ENCODE peak calls at places on chromosomes 1 and 21, in four cellular contexts. One of them, this sample, is unnamed.

GRCh38 chr21:45388011-45388521 is 16.9 kb upstream of the COL18A1 start:
- DNase-seq in amniotic stem cell: no peak
- DNase-seq in activated T-cell treated with anti-CD3 and anti-CD28 coated beads, Interleukin-2, amount 50 U/mL, for 72 hours: no peak
- DNase-seq in ELF-1: peak; percentile 41
- DNase-seq in this sample: no peak

GRCh38 chr1:110161822-110162221 is 11.5 kb downstream of the SLC6A17 start:
- DNase-seq in amniotic stem cell: no peak
- DNase-seq in ELF-1: no peak
- DNase-seq in activated T-cell treated with anti-CD3 and anti-CD28 coated beads, Interleukin-2, amount 50 U/mL, for 72 hours: no peak
- DNase-seq in this sample: no peak

GRCh38 chr1:235567812-235568444 is 63.7 kb upstream of the B3GALNT2 start:
- DNase-seq in ELF-1: no peak
- DNase-seq in activated T-cell treated with anti-CD3 and anti-CD28 coated beads, Interleukin-2, amount 50 U/mL, for 72 hours: no peak
- DNase-seq in amniotic stem cell: no peak
- DNase-seq in this sample: no peak

GRCh38 chr1:163083690-163084089 is 14.5 kb downstream of the RGS4 start:
- DNase-seq in ELF-1: no peak
- DNase-seq in amniotic stem cell: no peak
- DNase-seq in activated T-cell treated with anti-CD3 and anti-CD28 coated beads, Interleukin-2, amount 50 U/mL, for 72 hours: no peak
- DNase-seq in this sample: no peak

GRCh38 chr1:110440877-110441276 is 10.1 kb upstream of the PROK1 start:
- DNase-seq in ELF-1: peak; percentile 34
- DNase-seq in activated T-cell treated with anti-CD3 and anti-CD28 coated beads, Interleukin-2, amount 50 U/mL, for 72 hours: no peak
- DNase-seq in amniotic stem cell: no peak
- DNase-seq in this sample: no peak

GRCh38 chr1:32361674-32362473 is 411 bp downstream of the FAM229A start:
- DNase-seq in amniotic stem cell: no peak
- DNase-seq in ELF-1: peak; percentile 70
- DNase-seq in activated T-cell treated with anti-CD3 and anti-CD28 coated beads, Interleukin-2, amount 50 U/mL, for 72 hours: peak; percentile 27
- DNase-seq in this sample: no peak

GRCh38 chr1:186626533-186626932 is 53.7 kb downstream of the PTGS2 start:
- DNase-seq in ELF-1: no peak
- DNase-seq in amniotic stem cell: no peak
- DNase-seq in activated T-cell treated with anti-CD3 and anti-CD28 coated beads, Interleukin-2, amount 50 U/mL, for 72 hours: no peak
- DNase-seq in this sample: no peak

GRCh38 chr1:68703921-68704354 is 207.1 kb upstream of the DEPDC1 start:
- DNase-seq in amniotic stem cell: no peak
- DNase-seq in ELF-1: no peak
- DNase-seq in activated T-cell treated with anti-CD3 and anti-CD28 coated beads, Interleukin-2, amount 50 U/mL, for 72 hours: no peak
- DNase-seq in this sample: no peak

GRCh38 chr1:117967472-117967871 is 37.9 kb downstream of the WDR3 start:
- DNase-seq in ELF-1: no peak
- DNase-seq in amniotic stem cell: no peak
- DNase-seq in activated T-cell treated with anti-CD3 and anti-CD28 coated beads, Interleukin-2, amount 50 U/mL, for 72 hours: no peak
- DNase-seq in this sample: no peak

This sample was measured in T follicular helper cell.